ENCODE peak calls at places on chromosomes 3 and 15, in five cellular contexts. K is ovary, L is IMR-90, P is A549, N is adrenal gland. F is an unnamed sample.

GRCh38 chr3:152307829-152308474 is 39.2 kb downstream of the MBNL1 start:
- DNase-seq in L (peak; percentile 66), K (no peak), N (no peak), P (peak; percentile 32), F (no peak)

GRCh38 chr3:41050149-41050548 is 149.2 kb upstream of the CTNNB1 start:
- DNase-seq in P (no peak), L (no peak), N (no peak), K (no peak), F (no peak)

GRCh38 chr15:55530861-55531313 is 22.9 kb upstream of the DNAAF4 start:
- DNase-seq in P (no peak), N (no peak), L (peak; percentile 68), K (no peak), F (no peak)

GRCh38 chr3:70737656-70738309 is 425.3 kb upstream of the MDFIC2 start:
- DNase-seq in N (no peak), L (no peak), K (no peak), P (no peak), F (no peak)

GRCh38 chr3:40875581-40875980 is 323.7 kb upstream of the CTNNB1 start:
- DNase-seq in N (no peak), K (no peak), P (no peak), L (no peak), F (no peak)

GRCh38 chr3:70120360-70120966 is 120.9 kb downstream of the SAMMSON start:
- DNase-seq in N (peak; percentile 82), L (peak; percentile 52), K (no peak), P (peak; percentile 56), F (peak; percentile 64)

GRCh38 chr3:71010731-71011455 is 572.6 kb downstream of the FOXP1 start:
- DNase-seq in K (no peak), L (peak; percentile 31), P (no peak), N (no peak), F (no peak)

GRCh38 chr3:126912491-126913195 is 70.3 kb upstream of the PLXNA1 start:
- DNase-seq in K (no peak), N (no peak), L (no peak), P (no peak), F (no peak)

GRCh38 chr3:185824051-185824466 is 783 bp downstream of the IGF2BP2 start:
- DNase-seq in P (no peak), N (no peak), L (no peak), K (peak; percentile 43), F (no peak)

DNA sequence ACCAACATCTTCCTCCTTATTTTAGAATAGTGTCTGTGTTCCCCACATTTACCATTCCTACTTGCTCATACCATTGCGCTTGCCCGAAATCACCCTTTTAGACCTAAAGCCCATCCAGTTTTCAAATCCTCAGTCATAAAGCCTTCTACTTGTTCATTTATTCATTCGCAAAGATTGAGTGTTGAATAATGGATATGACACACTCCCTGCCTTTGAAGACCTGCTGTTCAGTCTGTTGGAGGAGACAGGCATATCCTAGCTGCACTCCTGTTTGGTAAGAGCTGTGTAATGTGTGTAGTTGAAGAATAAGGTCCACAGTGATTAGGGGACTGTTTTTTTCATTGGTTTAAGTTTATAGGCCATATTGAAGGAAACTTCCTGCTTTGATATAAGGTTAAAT is 1.7 kb downstream of the CNOT10 start:
- DNase-seq in P (no peak), N (no peak), K (no peak), L (no peak), F (no peak)
- H3K4me3 ChIP-seq in P (peak overlapping the region; percentile 77), N (no peak overlapping the region), K (no peak overlapping the region), L (no peak overlapping the region), F (no peak overlapping the region)

GRCh38 chr3:132723024-132723462 is 834 bp upstream of the NPHP3 start:
- DNase-seq in K (no peak), P (peak; percentile 17), L (no peak), N (no peak), F (no peak)
- H3K27ac ChIP-seq in K (peak overlapping the region; percentile 54), P (peak overlapping the region; percentile 87), L (peak overlapping the region; percentile 86), N (peak overlapping the region; percentile 67), F (peak overlapping the region; percentile 84)

DNA sequence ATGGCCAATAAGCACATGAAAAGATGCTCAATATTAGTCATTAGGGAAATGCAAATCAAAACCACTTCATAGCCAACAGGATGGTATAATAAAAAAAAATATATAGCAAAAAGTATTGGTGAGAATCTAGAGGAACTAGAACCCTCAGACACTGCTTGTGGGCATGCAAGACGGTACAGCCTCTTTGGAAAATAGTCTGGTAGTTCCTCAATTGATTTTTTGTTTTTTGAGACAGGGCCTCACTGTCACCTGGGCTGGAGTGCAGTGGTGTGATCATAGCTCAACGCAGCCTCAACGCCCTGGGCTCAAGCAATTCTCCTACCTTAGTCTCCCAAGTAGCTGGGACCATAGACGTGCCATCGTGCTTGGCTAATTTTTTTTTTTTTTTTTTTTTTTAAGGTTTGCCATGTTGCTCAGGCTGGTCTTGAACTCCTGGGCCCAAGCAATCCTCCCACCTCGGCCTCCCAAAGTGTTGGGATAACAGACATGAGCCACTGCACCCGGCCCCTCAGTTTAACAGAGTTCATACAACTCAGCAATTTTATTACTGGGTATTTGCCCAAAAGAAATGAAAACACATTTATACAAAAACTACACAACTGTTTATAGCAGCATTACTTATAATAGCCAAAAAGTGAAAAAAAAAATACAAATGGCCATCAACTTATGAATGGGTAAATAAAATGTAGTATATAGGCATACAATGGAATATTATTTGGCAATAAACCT is 5.1 kb downstream of the PRC1 start:
- DNase-seq in L (no peak), P (no peak), K (no peak), N (no peak), F (no peak)
- H3K4me3 ChIP-seq in L (no peak overlapping the region), P (no peak overlapping the region), K (no peak overlapping the region), N (no peak overlapping the region), F (no peak overlapping the region)

DNA sequence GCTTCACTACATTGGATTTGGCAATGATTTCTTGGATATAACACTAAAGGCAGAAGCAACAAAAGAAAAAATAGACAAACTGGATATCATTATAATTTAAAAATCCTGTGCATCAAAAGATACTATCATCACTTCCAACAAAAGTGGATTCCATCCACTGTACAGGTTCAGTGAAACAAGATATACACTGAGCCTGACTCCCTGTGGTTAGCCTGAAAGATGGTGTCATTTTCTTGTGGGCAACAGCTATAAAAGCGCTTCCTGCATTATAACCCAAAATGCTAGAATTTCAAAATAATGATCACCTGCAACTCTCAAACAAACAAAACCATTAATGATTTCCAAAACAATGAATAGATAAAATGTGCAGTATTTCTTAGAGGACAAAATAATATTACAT is 39.6 kb upstream of the TBC1D23 start:
- DNase-seq in P (no peak), L (no peak), K (no peak), N (no peak), F (no peak)
- H3K27ac ChIP-seq in P (no peak overlapping the region), L (no peak overlapping the region), K (no peak overlapping the region), N (no peak overlapping the region), F (no peak overlapping the region)

GRCh38 chr15:31440754-31441298 is 114.2 kb downstream of the KLF13 start:
- DNase-seq in L (peak; percentile 27), K (peak; percentile 78), P (no peak), N (no peak), F (peak; percentile 38)

GRCh38 chr15:31437686-31438085 is 111.1 kb downstream of the KLF13 start:
- DNase-seq in L (no peak), K (no peak), N (no peak), P (no peak), F (no peak)

GRCh38 chr15:31438601-31439265 is 112.1 kb downstream of the KLF13 start:
- DNase-seq in N (no peak), P (no peak), L (no peak), K (no peak), F (no peak)

GRCh38 chr15:31442203-31443090 is 115.8 kb downstream of the KLF13 start:
- DNase-seq in L (peak; percentile 95), K (no peak), P (peak; percentile 51), N (no peak), F (no peak)

GRCh38 chr15:31439328-31439727 is 112.7 kb downstream of the KLF13 start:
- DNase-seq in L (no peak), P (peak; percentile 80), K (no peak), N (no peak), F (no peak)
- H3K4me3 ChIP-seq in L (no peak overlapping the region), P (no peak overlapping the region), K (no peak overlapping the region), N (no peak overlapping the region), F (no peak overlapping the region)

GRCh38 chr3:121698513-121698912 is 37.8 kb upstream of the HCLS1 start:
- DNase-seq in P (no peak), N (no peak), K (no peak), L (no peak), F (no peak)
- H3K27ac ChIP-seq in P (no peak overlapping the region), N (no peak overlapping the region), K (no peak overlapping the region), L (no peak overlapping the region), F (no peak overlapping the region)

DNA sequence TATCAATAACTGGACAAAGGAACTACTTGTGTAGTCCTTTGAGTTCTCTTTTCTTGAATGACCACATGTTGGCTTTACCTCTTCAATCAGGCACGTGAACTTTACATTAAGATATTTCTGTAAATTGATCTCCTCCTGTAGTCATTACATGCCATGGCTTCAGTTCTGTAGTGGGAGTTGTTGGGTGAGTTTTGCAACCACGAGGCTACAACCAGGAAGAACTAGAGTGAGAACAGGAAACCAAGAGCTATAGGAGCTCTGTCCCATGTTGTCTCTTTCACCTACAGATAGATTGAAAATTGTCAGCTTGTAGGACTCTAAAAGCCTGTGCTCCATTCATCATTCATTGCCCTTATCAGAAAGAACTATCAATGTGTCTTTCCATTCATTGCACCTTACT is 2.0 kb downstream of the RSRC1 start:
- DNase-seq in L (no peak), N (no peak), P (no peak), K (no peak), F (no peak)
- H3K4me3 ChIP-seq in L (no peak overlapping the region), N (no peak overlapping the region), P (no peak overlapping the region), K (no peak overlapping the region), F (no peak overlapping the region)

DNA sequence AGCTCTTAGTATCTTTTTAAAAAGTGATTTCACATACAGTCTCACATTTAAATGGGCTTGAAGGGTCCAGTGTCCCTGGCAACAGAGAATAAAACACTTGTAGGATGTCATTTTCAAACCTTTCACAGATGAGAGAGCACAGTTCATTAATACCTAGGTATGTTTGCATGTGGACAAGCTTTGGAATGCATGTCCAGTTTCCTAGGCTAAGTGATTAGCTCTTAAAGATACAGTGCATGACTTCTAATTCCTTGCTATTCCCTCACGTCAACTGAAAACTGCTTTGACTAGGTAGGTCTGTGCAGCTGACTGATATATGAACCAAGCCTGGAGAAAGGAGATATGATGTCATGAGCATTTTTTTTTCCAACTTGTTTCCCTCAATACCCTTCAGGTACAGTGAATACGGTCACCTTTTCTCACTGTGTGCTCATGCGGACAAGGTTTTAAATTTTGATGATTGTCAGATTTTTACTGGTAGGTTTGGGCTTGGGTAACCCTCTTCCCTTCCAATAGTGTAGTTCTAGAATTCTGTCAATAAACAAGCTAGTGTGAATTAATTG is 41.6 kb upstream of the TASOR start:
- DNase-seq in P (no peak), K (no peak), N (no peak), L (no peak), F (no peak)
- H3K27ac ChIP-seq in P (no peak overlapping the region), K (no peak overlapping the region), N (no peak overlapping the region), L (no peak overlapping the region), F (no peak overlapping the region)

GRCh38 chr3:22245817-22246583 is 495.0 kb upstream of the ZNF385D start:
- DNase-seq in P (no peak), N (no peak), K (no peak), L (no peak), F (no peak)
- H3K4me3 ChIP-seq in P (no peak overlapping the region), N (no peak overlapping the region), K (no peak overlapping the region), L (no peak overlapping the region), F (no peak overlapping the region)